ENCODE peak calls at places on chromosomes 1 and 21, in seven cellular contexts. F, Q, C, D, M, L and P are unnamed samples.

GRCh38 chr1:2836333-2836970 is 35.0 kb upstream of the TTC34 start:
- DNase-seq in D (no peak), M (no peak), Q (no peak), C (no peak), L (no peak), F (no peak), P (no peak)

GRCh38 chr1:234725177-234726132 is 115.5 kb upstream of the IRF2BP2 start:
- DNase-seq in C (peak), M (no peak), D (no peak), L (no peak), F (peak), Q (peak), P (no peak)

GRCh38 chr1:38138498-38139233 is 92.1 kb upstream of the POU3F1 start:
- DNase-seq in D (peak), F (peak), C (peak), Q (no peak), L (no peak), M (peak), P (peak)

GRCh38 chr1:1614204-1614953 is 921 bp upstream of the MIB2 start:
- DNase-seq in M (peak), Q (peak), C (no peak), D (peak), L (peak), F (peak), P (no peak)

GRCh38 chr1:219587401-219587800 is 25.5 kb downstream of the ZC3H11B start:
- DNase-seq in Q (no peak), C (no peak), F (no peak), D (no peak), L (no peak), M (no peak), P (no peak)

GRCh38 chr1:110069302-110070281 is 880 bp downstream of the ALX3 start:
- DNase-seq in D (no peak), F (no peak), M (peak), Q (no peak), C (no peak), L (no peak), P (no peak)

GRCh38 chr1:18886003-18886335 is 16.4 kb downstream of the ALDH4A1 start:
- DNase-seq in D (peak), F (peak), M (no peak), C (no peak), L (no peak), Q (no peak), P (no peak)

GRCh38 chr21:37862536-37862935 is 53.7 kb downstream of the KCNJ6 start:
- DNase-seq in Q (no peak), F (peak), M (peak), C (no peak), L (no peak), D (peak), P (no peak)

GRCh38 chr1:191866155-191866554 is 292.1 kb upstream of the RGS18 start:
- DNase-seq in M (no peak), D (no peak), L (no peak), Q (no peak), F (no peak), C (no peak), P (no peak)

GRCh38 chr1:32339363-32339978 is 3.4 kb upstream of the MARCKSL1 start:
- DNase-seq in L (no peak), F (peak), D (peak), M (no peak), Q (no peak), C (no peak), P (no peak)

GRCh38 chr1:169809370-169810095 is 14.8 kb upstream of the METTL18 start:
- DNase-seq in Q (peak), F (peak), M (no peak), L (no peak), D (peak), C (no peak), P (no peak)

DNA sequence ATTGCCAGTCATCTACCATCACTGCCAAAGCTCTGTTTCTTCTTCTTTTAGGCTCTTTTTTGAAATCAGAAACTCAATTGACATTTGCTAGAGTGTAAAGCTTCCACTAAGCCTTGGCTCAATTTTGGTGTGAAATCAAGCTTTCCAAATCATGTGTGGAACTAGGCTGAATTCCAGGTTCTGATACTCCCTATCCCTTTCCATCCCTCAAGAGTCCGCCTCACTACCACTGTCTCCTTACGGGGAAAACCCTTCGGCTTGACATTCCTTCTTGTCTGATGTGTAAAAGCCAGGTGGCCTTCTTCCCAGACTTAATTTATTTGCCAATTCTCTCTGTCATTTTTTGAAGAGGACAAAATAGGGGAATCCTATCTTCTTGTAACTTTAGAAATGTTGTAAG is 47.2 kb upstream of the PRMT6 start:
- DNase-seq in C (no peak), L (no peak), D (no peak), F (no peak), Q (no peak), M (no peak), P (no peak)
- TF ChIP-seq CTCF in C (no peak), L (no peak), D (no peak), F (no peak), Q (no peak), M (no peak), P (no peak)

GRCh38 chr1:102191723-102192122 is 195.0 kb upstream of the OLFM3 start:
- DNase-seq in C (no peak), Q (no peak), F (peak), L (no peak), D (peak), M (peak), P (no peak)
- TF ChIP-seq CTCF in C (no peak), Q (no peak), F (no peak), L (no peak), D (peak), M (peak), P (no peak)

DNA sequence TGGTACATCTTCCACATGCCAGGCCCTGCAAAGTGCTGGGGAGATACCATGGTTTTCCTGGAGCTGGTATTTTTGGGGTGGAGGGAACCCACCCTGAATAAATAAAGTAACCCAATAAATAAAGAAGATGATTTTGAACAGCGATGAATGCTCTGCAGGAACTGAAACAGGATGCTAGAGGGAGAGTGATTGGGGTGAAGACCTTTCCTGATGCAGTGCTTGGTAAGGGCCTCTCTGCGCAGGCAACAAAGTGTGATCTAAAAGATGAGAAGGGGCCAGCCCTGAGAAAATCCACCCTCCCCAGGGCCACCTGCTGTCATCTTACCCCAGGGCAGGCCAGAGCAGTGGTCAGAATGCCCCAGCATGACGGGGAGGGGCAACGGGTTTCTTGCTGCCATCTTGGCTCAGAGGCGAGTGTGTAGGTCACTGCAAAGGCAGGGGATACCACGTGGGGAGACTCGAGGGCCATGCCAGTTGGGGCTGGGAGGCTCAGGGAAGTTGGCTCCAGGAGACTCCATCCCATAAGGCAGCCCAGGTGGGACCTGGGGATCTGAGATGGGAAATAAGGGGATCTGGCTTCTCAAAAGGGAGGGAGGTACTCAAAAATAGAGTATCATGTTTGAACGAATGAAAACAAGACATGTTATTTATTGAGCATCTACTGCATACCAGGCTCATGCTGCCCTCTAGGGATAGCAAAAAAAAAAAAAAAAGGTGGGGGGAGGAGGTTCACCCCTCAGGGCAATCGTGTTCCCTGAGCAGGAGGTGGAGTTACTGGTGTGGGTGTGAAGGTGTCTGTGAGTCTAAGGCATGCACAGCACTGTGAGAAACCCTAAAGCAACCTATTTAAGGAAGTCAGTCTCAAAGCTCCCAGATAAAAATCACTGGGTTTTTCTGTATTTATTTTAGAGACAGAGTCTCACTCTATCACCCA is 2.8 kb downstream of the SRARP start:
- DNase-seq in C (no peak), F (peak), Q (peak), D (peak), L (no peak), M (no peak), P (no peak)
- TF ChIP-seq CTCF in C (no peak), F (peak), Q (peak), D (peak), L (no peak), M (peak), P (no peak)

DNA sequence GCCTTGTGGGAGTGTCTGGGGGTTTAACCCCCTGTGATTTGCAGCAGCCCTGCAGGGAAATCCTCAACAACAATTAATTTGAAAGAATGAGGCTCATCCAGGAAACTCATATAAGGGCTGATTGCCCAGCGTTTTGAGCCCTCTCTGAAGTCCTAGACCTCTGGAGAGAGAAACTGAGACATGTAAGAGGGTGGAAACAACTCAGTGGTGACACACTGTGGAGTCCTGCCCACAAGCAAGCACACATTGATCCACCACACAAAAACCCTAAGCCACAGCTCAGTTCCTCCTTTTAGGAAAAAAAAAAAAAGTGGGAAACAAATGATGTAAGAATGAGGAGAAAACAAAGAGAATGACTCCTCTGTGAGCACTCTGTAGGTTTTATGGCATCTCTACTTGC is 22.9 kb upstream of the PLA2G5 start:
- DNase-seq in D (peak), L (no peak), C (no peak), M (no peak), F (no peak), Q (no peak), P (no peak)
- TF ChIP-seq CTCF in D (no peak), L (no peak), C (no peak), M (no peak), F (no peak), Q (no peak), P (no peak)

DNA sequence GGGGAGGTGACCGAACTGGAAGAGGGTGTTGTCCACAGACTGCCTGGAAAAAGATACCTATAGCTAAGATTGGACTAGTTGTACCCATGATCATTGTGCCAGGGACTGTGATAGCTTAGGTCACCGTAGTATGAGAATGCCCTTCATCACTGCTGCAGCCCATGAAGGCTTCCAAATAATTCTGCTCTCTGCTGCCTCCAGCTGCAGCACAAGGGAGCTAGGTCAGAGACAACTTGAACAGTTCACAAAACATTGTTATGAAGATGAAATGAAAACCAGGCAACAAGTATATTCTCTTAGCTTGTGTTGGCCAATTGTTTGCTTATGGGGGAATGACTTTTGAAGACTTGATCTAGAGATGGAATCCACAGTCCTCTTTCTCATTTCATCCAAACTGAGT is 246.7 kb downstream of the MRPL39 start:
- DNase-seq in M (no peak), Q (no peak), F (no peak), L (no peak), C (no peak), D (no peak), P (no peak)
- TF ChIP-seq CTCF in M (peak), Q (no peak), F (peak), L (no peak), C (no peak), D (no peak), P (no peak)